ENCODE peak calls at places on chromosomes 1 and 21, in nine cellular contexts. One of them, this sample, is unnamed. For H3K4me1, the result is how much of the 10 kb centered on the place peaks cover.

GRCh38 chr1:182163821-182164223 is 102.3 kb upstream of the ZNF648 start:
- DNase-seq in cardiac muscle cell: no peak
- DNase-seq in IMR-90: no peak
- DNase-seq in neuronal stem cell: no peak
- DNase-seq in CD8-positive, alpha-beta T cell: no peak
- DNase-seq in aorta: peak
- DNase-seq in fibroblast of lung: peak
- DNase-seq in psoas muscle: peak
- DNase-seq in kidney: peak
- DNase-seq in this sample: no peak

GRCh38 chr1:79614762-79615161 is 608.2 kb upstream of the ADGRL4 start:
- DNase-seq in cardiac muscle cell: no peak
- DNase-seq in IMR-90: peak
- DNase-seq in neuronal stem cell: no peak
- DNase-seq in CD8-positive, alpha-beta T cell: no peak
- DNase-seq in aorta: no peak
- DNase-seq in fibroblast of lung: peak
- DNase-seq in psoas muscle: no peak
- DNase-seq in kidney: no peak
- DNase-seq in this sample: no peak

GRCh38 chr1:108149796-108150467 is 50.2 kb downstream of the SLC25A24 start:
- DNase-seq in cardiac muscle cell: peak
- DNase-seq in IMR-90: peak
- DNase-seq in neuronal stem cell: no peak
- DNase-seq in CD8-positive, alpha-beta T cell: no peak
- DNase-seq in aorta: no peak
- DNase-seq in fibroblast of lung: no peak
- DNase-seq in psoas muscle: no peak
- DNase-seq in kidney: no peak
- DNase-seq in this sample: no peak

GRCh38 chr1:16128338-16128741 is 27.5 kb downstream of the EPHA2 start:
- DNase-seq in cardiac muscle cell: no peak
- DNase-seq in IMR-90: no peak
- DNase-seq in neuronal stem cell: no peak
- DNase-seq in CD8-positive, alpha-beta T cell: no peak
- DNase-seq in aorta: no peak
- DNase-seq in fibroblast of lung: no peak
- DNase-seq in psoas muscle: no peak
- DNase-seq in kidney: peak
- DNase-seq in this sample: peak

GRCh38 chr1:160841079-160841478 is 21.6 kb downstream of the CD244 start:
- DNase-seq in cardiac muscle cell: no peak
- DNase-seq in IMR-90: no peak
- DNase-seq in neuronal stem cell: no peak
- DNase-seq in CD8-positive, alpha-beta T cell: no peak
- DNase-seq in aorta: no peak
- DNase-seq in fibroblast of lung: no peak
- DNase-seq in psoas muscle: no peak
- DNase-seq in kidney: no peak
- DNase-seq in this sample: no peak

GRCh38 chr1:37722181-37723071 is 30.1 kb downstream of the CDCA8 start:
- DNase-seq in cardiac muscle cell: no peak
- DNase-seq in IMR-90: no peak
- DNase-seq in neuronal stem cell: no peak
- DNase-seq in CD8-positive, alpha-beta T cell: no peak
- DNase-seq in aorta: no peak
- DNase-seq in fibroblast of lung: no peak
- DNase-seq in psoas muscle: no peak
- DNase-seq in kidney: no peak
- DNase-seq in this sample: no peak

GRCh38 chr1:116697892-116698595 is 30.5 kb upstream of the IGSF3 start:
- DNase-seq in cardiac muscle cell: no peak
- DNase-seq in IMR-90: no peak
- DNase-seq in neuronal stem cell: no peak
- DNase-seq in CD8-positive, alpha-beta T cell: no peak
- DNase-seq in aorta: no peak
- DNase-seq in fibroblast of lung: no peak
- DNase-seq in psoas muscle: no peak
- DNase-seq in kidney: no peak
- DNase-seq in this sample: no peak

GRCh38 chr1:50332941-50333594 is 90.2 kb downstream of the DMRTA2 start:
- DNase-seq in cardiac muscle cell: peak
- DNase-seq in IMR-90: peak
- DNase-seq in neuronal stem cell: peak
- DNase-seq in CD8-positive, alpha-beta T cell: peak
- DNase-seq in aorta: peak
- DNase-seq in fibroblast of lung: peak
- DNase-seq in psoas muscle: peak
- DNase-seq in kidney: peak
- DNase-seq in this sample: peak

GRCh38 chr1:173451981-173452380 is 25.2 kb upstream of the PRDX6 start:
- DNase-seq in cardiac muscle cell: no peak
- DNase-seq in IMR-90: peak
- DNase-seq in neuronal stem cell: no peak
- DNase-seq in CD8-positive, alpha-beta T cell: no peak
- DNase-seq in aorta: no peak
- DNase-seq in fibroblast of lung: peak
- DNase-seq in psoas muscle: no peak
- DNase-seq in kidney: no peak
- DNase-seq in this sample: no peak

GRCh38 chr1:67824771-67825170 is 8.5 kb downstream of the GNG12 start:
- DNase-seq in cardiac muscle cell: no peak
- DNase-seq in IMR-90: no peak
- DNase-seq in neuronal stem cell: no peak
- DNase-seq in CD8-positive, alpha-beta T cell: no peak
- DNase-seq in aorta: no peak
- DNase-seq in fibroblast of lung: no peak
- DNase-seq in psoas muscle: no peak
- DNase-seq in kidney: no peak
- DNase-seq in this sample: no peak

DNA sequence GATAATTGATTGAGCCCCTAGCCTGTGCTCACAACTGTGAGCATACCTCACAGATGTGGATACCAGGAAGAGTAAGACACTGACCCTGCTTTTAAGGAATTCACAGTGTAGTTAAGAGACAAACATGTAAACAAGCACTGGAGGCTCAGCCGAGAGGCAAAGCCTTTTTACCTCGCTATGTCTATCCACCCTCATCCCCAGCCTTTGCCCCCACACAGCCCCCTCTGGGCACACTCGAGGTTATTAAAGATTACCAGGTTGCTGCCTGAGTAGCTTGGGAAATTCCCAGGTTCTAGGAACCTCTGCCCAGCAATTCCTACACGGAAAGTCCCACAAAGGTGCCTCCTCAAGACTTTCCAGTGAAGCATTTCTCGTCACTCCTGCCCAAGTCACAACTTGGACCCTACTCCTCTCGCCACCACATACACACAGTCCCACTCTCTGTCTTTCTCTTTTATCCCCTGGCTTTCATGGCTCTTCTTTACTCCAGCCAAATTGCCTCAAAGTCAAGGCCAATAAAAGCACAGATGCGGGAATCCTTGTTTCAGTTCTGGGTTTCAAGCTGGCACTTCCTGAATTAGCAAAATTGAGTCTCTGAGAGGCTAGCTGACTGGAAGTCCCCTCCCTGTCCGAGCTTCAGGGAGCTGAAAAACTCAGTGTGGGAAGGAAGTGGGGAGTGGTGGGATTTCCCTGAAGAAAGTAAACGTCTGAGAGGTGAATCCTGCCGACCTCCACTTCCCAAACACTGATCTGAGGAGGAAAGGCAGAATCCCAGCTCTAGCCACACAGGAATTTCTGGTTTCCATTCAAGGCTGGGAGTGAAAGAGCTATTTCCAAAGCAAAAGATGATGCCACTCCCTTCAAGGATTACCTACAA is 7.6 kb downstream of the DENND2D start:
- DNase-seq in cardiac muscle cell: peak
- DNase-seq in IMR-90: peak
- DNase-seq in neuronal stem cell: no peak
- DNase-seq in CD8-positive, alpha-beta T cell: no peak
- DNase-seq in aorta: no peak
- DNase-seq in fibroblast of lung: no peak
- DNase-seq in psoas muscle: no peak
- DNase-seq in kidney: no peak
- DNase-seq in this sample: no peak
- H3K4me3 ChIP-seq in cardiac muscle cell: no peak
- H3K4me3 ChIP-seq in IMR-90: no peak
- H3K4me3 ChIP-seq in neuronal stem cell: no peak
- H3K4me3 ChIP-seq in CD8-positive, alpha-beta T cell: no peak
- H3K4me3 ChIP-seq in aorta: no peak
- H3K4me3 ChIP-seq in fibroblast of lung: no peak
- H3K4me3 ChIP-seq in psoas muscle: no peak
- H3K4me3 ChIP-seq in kidney: no peak
- H3K4me3 ChIP-seq in this sample: no peak

DNA sequence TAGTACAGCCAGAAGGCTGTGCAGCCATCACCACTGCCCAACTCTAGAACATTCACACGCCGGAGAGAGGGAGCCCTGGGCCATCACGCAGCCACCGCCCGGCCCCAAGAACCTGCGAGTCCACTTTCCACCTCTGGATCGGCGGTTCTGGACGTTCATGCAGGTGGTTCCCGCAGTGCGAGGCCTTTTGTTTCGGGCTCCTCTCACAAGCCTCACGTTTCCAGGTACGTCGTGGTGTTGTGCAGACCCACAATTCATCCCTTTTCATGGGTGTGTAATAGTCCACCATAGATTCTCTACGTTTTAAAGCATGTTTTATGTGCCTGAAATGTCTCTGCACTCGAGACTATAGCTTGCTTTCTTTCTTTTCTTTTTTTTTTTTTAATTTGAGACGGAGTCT is 23.6 kb downstream of the COL18A1 start:
- DNase-seq in cardiac muscle cell: no peak
- DNase-seq in IMR-90: no peak
- DNase-seq in neuronal stem cell: no peak
- DNase-seq in CD8-positive, alpha-beta T cell: no peak
- DNase-seq in aorta: no peak
- DNase-seq in fibroblast of lung: no peak
- DNase-seq in psoas muscle: no peak
- DNase-seq in kidney: peak
- DNase-seq in this sample: no peak
- H3K4me1 ChIP-seq in cardiac muscle cell: half or more
- H3K4me1 ChIP-seq in IMR-90: under half
- H3K4me1 ChIP-seq in neuronal stem cell: under half
- H3K4me1 ChIP-seq in CD8-positive, alpha-beta T cell: under half
- H3K4me1 ChIP-seq in aorta: under half
- H3K4me1 ChIP-seq in fibroblast of lung: under half
- H3K4me1 ChIP-seq in psoas muscle: under half
- H3K4me1 ChIP-seq in kidney: half or more
- H3K4me1 ChIP-seq in this sample: under half

GRCh38 chr1:217091601-217092000 is 368.4 kb upstream of the ESRRG start:
- DNase-seq in cardiac muscle cell: no peak
- DNase-seq in IMR-90: no peak
- DNase-seq in neuronal stem cell: no peak
- DNase-seq in CD8-positive, alpha-beta T cell: no peak
- DNase-seq in aorta: no peak
- DNase-seq in fibroblast of lung: no peak
- DNase-seq in psoas muscle: no peak
- DNase-seq in kidney: no peak
- DNase-seq in this sample: no peak

GRCh38 chr1:217087981-217088380 is 364.8 kb upstream of the ESRRG start:
- DNase-seq in cardiac muscle cell: peak
- DNase-seq in IMR-90: no peak
- DNase-seq in neuronal stem cell: no peak
- DNase-seq in CD8-positive, alpha-beta T cell: no peak
- DNase-seq in aorta: no peak
- DNase-seq in fibroblast of lung: peak
- DNase-seq in psoas muscle: no peak
- DNase-seq in kidney: no peak
- DNase-seq in this sample: no peak

GRCh38 chr1:217089239-217090014 is 366.2 kb upstream of the ESRRG start:
- DNase-seq in cardiac muscle cell: peak
- DNase-seq in IMR-90: peak
- DNase-seq in neuronal stem cell: no peak
- DNase-seq in CD8-positive, alpha-beta T cell: no peak
- DNase-seq in aorta: no peak
- DNase-seq in fibroblast of lung: peak
- DNase-seq in psoas muscle: peak
- DNase-seq in kidney: peak
- DNase-seq in this sample: peak

GRCh38 chr1:217090073-217090911 is 367.1 kb upstream of the ESRRG start:
- DNase-seq in cardiac muscle cell: peak
- DNase-seq in IMR-90: no peak
- DNase-seq in neuronal stem cell: no peak
- DNase-seq in CD8-positive, alpha-beta T cell: no peak
- DNase-seq in aorta: no peak
- DNase-seq in fibroblast of lung: no peak
- DNase-seq in psoas muscle: peak
- DNase-seq in kidney: no peak
- DNase-seq in this sample: no peak

DNA sequence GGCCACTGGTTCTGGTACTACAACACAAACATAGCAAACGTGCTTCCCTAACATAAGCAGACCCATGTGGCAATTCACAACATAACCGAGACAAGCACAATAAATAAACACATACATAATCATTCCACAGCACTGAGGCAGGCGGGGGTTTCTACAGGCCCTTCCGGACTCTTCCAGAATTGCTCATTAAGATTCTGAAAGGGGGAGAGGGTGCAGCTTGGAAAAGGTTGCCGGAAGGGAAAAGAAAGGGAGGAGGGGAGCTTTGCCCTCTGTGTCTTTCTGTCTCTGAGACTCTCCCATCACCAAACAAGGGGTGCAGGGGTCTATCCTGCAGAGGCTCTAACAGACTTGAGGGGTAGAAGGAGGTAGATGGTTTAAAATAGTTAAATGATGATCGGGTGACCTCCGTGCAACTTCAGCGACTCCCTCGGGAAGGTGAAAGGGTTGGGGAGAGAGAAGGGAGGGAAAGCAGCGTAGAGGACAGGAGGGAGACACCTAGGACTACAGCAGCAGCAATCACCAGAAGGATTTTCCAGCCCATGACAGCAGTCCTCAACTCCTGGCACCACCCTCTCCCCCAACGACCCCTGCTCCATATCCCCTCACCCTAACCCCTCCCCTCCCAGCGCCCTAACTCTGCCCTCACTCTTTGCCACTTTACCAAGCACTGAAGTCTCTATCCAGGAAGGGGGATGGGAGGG is 365.4 kb upstream of the ESRRG start:
- DNase-seq in cardiac muscle cell: peak
- DNase-seq in IMR-90: peak
- DNase-seq in neuronal stem cell: no peak
- DNase-seq in CD8-positive, alpha-beta T cell: no peak
- DNase-seq in aorta: no peak
- DNase-seq in fibroblast of lung: peak
- DNase-seq in psoas muscle: no peak
- DNase-seq in kidney: no peak
- DNase-seq in this sample: no peak
- H3K4me3 ChIP-seq in cardiac muscle cell: peak
- H3K4me3 ChIP-seq in IMR-90: peak
- H3K4me3 ChIP-seq in neuronal stem cell: peak
- H3K4me3 ChIP-seq in CD8-positive, alpha-beta T cell: no peak
- H3K4me3 ChIP-seq in aorta: no peak
- H3K4me3 ChIP-seq in fibroblast of lung: peak
- H3K4me3 ChIP-seq in psoas muscle: peak
- H3K4me3 ChIP-seq in kidney: peak
- H3K4me3 ChIP-seq in this sample: no peak

DNA sequence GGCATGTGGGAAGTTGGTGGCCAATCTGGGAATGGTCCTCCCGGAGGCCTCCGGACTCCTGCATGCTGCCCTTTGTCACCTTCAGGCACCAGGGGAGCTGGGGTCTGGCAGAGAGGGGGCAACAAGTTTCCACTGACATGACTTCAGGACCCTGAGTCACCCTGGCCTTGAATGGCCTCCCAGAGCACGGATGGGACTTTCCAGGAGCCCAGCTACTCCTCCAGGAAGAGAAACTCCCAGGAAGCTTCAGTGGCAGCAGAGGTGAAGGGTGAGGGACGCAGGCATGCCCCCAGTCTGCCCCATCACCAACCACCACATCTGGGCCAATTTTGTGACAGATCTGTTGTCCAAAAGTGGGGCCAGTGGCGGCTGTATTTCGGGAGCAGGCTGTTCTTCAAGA is 55.9 kb upstream of the WASF2 start:
- DNase-seq in cardiac muscle cell: no peak
- DNase-seq in IMR-90: no peak
- DNase-seq in neuronal stem cell: no peak
- DNase-seq in CD8-positive, alpha-beta T cell: no peak
- DNase-seq in aorta: no peak
- DNase-seq in fibroblast of lung: no peak
- DNase-seq in psoas muscle: no peak
- DNase-seq in kidney: no peak
- DNase-seq in this sample: no peak
- H3K4me1 ChIP-seq in cardiac muscle cell: under half
- H3K4me1 ChIP-seq in IMR-90: under half
- H3K4me1 ChIP-seq in neuronal stem cell: under half
- H3K4me1 ChIP-seq in CD8-positive, alpha-beta T cell: under half
- H3K4me1 ChIP-seq in aorta: under half
- H3K4me1 ChIP-seq in fibroblast of lung: under half
- H3K4me1 ChIP-seq in psoas muscle: half or more
- H3K4me1 ChIP-seq in kidney: under half
- H3K4me1 ChIP-seq in this sample: under half